ENCODE peak calls at places on chromosome 19, in six cellular contexts. V is lower leg skin, Q is uterus, W is HCT116, E is GM12892, N is prostate gland. F is an unnamed sample.

GRCh38 chr19:17337675-17338439 is 504 bp downstream of the GTPBP3 start:
- DNase-seq in V (no peak), Q (no peak), W (no peak), E (peak), N (no peak), F (no peak)

GRCh38 chr19:38291855-38292254 is 12.2 kb upstream of the C19orf33 start:
- DNase-seq in V (no peak), Q (no peak), W (no peak), E (no peak), N (peak), F (no peak)

GRCh38 chr19:8483165-8483564 is 19.3 kb downstream of the PRAM1 start:
- DNase-seq in V (no peak), Q (no peak), W (no peak), E (no peak), N (no peak), F (no peak)

GRCh38 chr19:1076951-1077350 is 10.0 kb downstream of the ARHGAP45 start:
- DNase-seq in V (peak), Q (no peak), W (no peak), E (peak), N (no peak), F (peak)

GRCh38 chr19:14147797-14148605 is 11.6 kb upstream of the ASF1B start:
- DNase-seq in V (peak), Q (peak), W (peak), E (peak), N (peak), F (peak)

GRCh38 chr19:38684862-38685665 is 37.6 kb downstream of the ACTN4 start:
- DNase-seq in V (no peak), Q (no peak), W (no peak), E (no peak), N (no peak), F (no peak)

GRCh38 chr19:56133858-56134654 is 7.0 kb upstream of the ZNF444 start:
- DNase-seq in V (no peak), Q (no peak), W (no peak), E (no peak), N (no peak), F (no peak)

GRCh38 chr19:48258350-48258749 is 2.6 kb upstream of the CARD8 start:
- DNase-seq in V (no peak), Q (no peak), W (no peak), E (no peak), N (no peak), F (no peak)

GRCh38 chr19:1847684-1848398 is 442 bp downstream of the REXO1 start:
- DNase-seq in V (no peak), Q (no peak), W (no peak), E (no peak), N (no peak), F (no peak)

DNA sequence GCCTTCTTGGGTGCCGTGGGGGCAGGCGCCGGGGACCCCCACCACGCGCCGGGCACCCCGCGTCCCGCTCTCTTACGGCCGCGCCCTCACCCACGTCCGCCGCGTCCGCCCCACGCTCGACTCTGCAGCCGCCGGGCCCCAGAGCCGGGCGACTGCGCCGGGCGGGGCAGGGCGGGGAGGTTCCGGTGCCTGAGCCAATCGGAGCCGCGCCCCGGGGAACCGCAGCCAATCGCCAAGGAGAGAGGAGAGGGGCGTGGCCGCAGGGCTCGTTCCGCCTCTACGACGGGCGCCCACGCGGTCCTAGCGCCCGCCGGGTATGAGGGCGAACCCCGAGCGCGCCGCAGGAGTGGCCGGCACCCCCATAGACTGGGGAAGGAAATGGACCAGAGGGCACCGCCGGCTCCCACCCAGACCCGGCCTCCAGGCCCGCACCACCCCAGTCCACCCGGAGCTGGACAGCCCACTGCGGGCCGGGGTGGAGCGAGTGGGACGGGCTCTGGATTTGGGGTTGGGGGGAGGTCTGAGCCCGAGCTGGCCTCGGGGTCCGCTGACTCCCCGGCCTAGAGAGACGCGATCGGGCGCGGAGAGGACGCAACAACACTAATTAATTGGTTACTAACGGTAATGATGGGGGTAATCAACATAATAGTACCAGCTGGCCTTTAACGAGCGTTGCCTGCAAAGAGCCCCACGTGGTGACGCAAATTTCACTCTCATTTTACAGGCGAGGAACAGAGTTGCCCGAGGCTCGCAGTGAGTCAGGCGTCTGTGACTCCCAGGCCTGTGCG is at the start of gene MFSD12:
- DNase-seq in V (peak), Q (peak), W (peak), E (peak), N (peak), F (peak)
- TF ChIP-seq POLR2A in V (no peak), Q (peak), W (peak), E (peak), N (peak), F (no peak)

GRCh38 chr19:50198431-50199253 is 4.8 kb upstream of the MYH14 start:
- DNase-seq in V (no peak), Q (no peak), W (no peak), E (no peak), N (no peak), F (no peak)
- TF ChIP-seq POLR2A in V (no peak), Q (no peak), W (no peak), E (no peak), N (no peak), F (no peak)

DNA sequence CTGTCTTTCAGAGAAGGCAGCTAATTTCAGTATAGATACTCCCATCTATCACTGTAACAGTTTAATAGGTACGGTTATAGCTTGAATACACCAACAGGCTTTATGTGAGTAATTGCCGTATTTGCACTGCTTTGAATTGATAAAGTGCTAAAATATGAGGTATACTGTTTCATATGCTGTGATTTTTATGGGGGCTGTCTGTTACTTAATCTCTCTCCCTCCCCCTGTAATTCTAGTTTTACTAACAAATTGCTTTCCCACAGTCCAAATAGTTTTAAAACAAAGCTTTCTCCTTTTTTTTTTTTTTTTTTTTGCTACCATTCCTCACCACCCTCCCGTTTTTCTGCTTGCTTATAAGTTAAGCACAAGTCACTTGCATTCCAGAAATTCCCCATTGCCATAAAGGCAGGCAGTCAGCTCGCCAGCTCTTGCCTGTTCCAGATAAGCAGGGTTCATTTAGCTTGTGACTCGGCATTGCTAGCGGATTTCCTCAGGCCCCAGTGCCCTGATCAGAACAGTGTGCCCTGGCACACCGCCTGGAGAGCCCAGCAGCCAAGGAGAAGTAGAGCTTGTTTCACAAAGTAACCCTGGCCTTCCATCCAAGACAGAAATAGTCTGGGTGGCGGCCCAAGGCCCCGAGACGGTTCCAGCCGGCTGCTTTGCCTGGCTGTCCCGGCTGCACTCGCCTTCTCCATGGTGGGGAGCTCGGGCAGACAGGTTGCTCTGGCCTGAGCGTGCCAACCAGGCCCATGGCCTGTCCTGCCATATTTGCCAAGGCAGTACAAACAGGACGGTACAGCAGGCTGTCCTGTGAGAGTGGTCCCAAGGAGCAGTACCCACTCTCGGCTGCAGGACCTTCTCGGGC is 43.5 kb upstream of the NPAS1 start:
- DNase-seq in V (peak), Q (peak), W (peak), E (no peak), N (peak), F (peak)
- TF ChIP-seq POLR2A in V (no peak), Q (no peak), W (no peak), E (no peak), N (no peak), F (no peak)

DNA sequence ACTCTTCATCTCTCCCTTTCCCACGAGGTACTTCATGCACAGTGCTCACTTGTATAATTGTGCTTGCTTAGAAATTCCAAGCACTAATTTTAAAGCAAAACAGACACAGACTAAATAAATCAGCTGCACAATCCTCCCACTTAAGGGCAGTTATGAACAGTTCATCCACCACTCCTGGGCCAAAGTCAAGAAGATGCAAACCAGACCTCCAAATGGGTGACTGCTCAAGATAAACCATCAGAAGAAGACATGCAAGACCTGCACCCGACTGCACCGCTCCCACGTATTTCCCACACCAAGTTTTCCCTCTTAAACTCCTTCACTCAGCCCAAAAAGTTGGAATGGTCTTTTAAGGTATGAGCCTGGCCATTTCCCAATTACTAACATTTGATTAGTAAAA is 19.9 kb downstream of the ZNF235 start:
- DNase-seq in V (no peak), Q (no peak), W (no peak), E (no peak), N (no peak), F (no peak)
- TF ChIP-seq POLR2A in V (no peak), Q (no peak), W (no peak), E (no peak), N (no peak), F (no peak)

F was measured in stomach.